ENCODE peak calls at places on chromosomes 11 and 22, in six cellular contexts. One of them, this sample, is unnamed.

GRCh38 chr22:21946262-21946925 is 6.3 kb downstream of the PPM1F start:
- DNase-seq in OCI-LY7: no peak
- DNase-seq in GM23248: no peak
- DNase-seq in SK-N-SH: no peak
- DNase-seq in neural progenitor cell: no peak
- DNase-seq in PC-3: no peak
- DNase-seq in this sample: no peak

GRCh38 chr11:123551085-123551484 is 103.3 kb downstream of the SCN3B start:
- DNase-seq in OCI-LY7: no peak
- DNase-seq in GM23248: no peak
- DNase-seq in SK-N-SH: no peak
- DNase-seq in neural progenitor cell: no peak
- DNase-seq in PC-3: peak
- DNase-seq in this sample: no peak

GRCh38 chr11:120235024-120235628 is 4.8 kb upstream of the POU2F3 start:
- DNase-seq in OCI-LY7: peak
- DNase-seq in GM23248: peak
- DNase-seq in SK-N-SH: peak
- DNase-seq in neural progenitor cell: peak
- DNase-seq in PC-3: peak
- DNase-seq in this sample: peak

GRCh38 chr22:20571078-20571503 is 63.7 kb downstream of the MED15 start:
- DNase-seq in OCI-LY7: no peak
- DNase-seq in GM23248: no peak
- DNase-seq in SK-N-SH: no peak
- DNase-seq in neural progenitor cell: no peak
- DNase-seq in PC-3: no peak
- DNase-seq in this sample: no peak

GRCh38 chr11:109865558-109866186 is 227.5 kb upstream of the ZC3H12C start:
- DNase-seq in OCI-LY7: no peak
- DNase-seq in GM23248: no peak
- DNase-seq in SK-N-SH: peak
- DNase-seq in neural progenitor cell: no peak
- DNase-seq in PC-3: peak
- DNase-seq in this sample: no peak

GRCh38 chr22:32733900-32734299 is 67.6 kb upstream of the TIMP3 start:
- DNase-seq in OCI-LY7: no peak
- DNase-seq in GM23248: no peak
- DNase-seq in SK-N-SH: no peak
- DNase-seq in neural progenitor cell: no peak
- DNase-seq in PC-3: no peak
- DNase-seq in this sample: no peak

GRCh38 chr11:126352934-126353801 is 2.3 kb upstream of the ST3GAL4 start:
- DNase-seq in OCI-LY7: peak
- DNase-seq in GM23248: peak
- DNase-seq in SK-N-SH: no peak
- DNase-seq in neural progenitor cell: no peak
- DNase-seq in PC-3: peak
- DNase-seq in this sample: no peak

GRCh38 chr11:70524096-70524922 is 126.0 kb downstream of the CTTN start:
- DNase-seq in OCI-LY7: no peak
- DNase-seq in GM23248: no peak
- DNase-seq in SK-N-SH: peak
- DNase-seq in neural progenitor cell: no peak
- DNase-seq in PC-3: no peak
- DNase-seq in this sample: no peak

GRCh38 chr11:74018331-74019005 is 9.6 kb upstream of the UCP3 start:
- DNase-seq in OCI-LY7: no peak
- DNase-seq in GM23248: peak
- DNase-seq in SK-N-SH: no peak
- DNase-seq in neural progenitor cell: no peak
- DNase-seq in PC-3: peak
- DNase-seq in this sample: no peak

GRCh38 chr11:13465909-13466371 is 2.9 kb upstream of the BTBD10 start:
- DNase-seq in OCI-LY7: peak
- DNase-seq in GM23248: peak
- DNase-seq in SK-N-SH: peak
- DNase-seq in neural progenitor cell: no peak
- DNase-seq in PC-3: peak
- DNase-seq in this sample: peak

GRCh38 chr22:21642584-21643448 is 714 bp downstream of the SDF2L1 start:
- DNase-seq in OCI-LY7: peak
- DNase-seq in GM23248: peak
- DNase-seq in SK-N-SH: peak
- DNase-seq in neural progenitor cell: peak
- DNase-seq in PC-3: peak
- DNase-seq in this sample: no peak

GRCh38 chr11:19218801-19219460 is 17.1 kb upstream of the CSRP3 start:
- DNase-seq in OCI-LY7: no peak
- DNase-seq in GM23248: no peak
- DNase-seq in SK-N-SH: peak
- DNase-seq in neural progenitor cell: no peak
- DNase-seq in PC-3: no peak
- DNase-seq in this sample: no peak

GRCh38 chr11:116502641-116503061 is 270.1 kb downstream of the BUD13 start:
- DNase-seq in OCI-LY7: no peak
- DNase-seq in GM23248: no peak
- DNase-seq in SK-N-SH: no peak
- DNase-seq in neural progenitor cell: no peak
- DNase-seq in PC-3: no peak
- DNase-seq in this sample: no peak

GRCh38 chr11:82864268-82864667 is 36.0 kb downstream of the PRCP start:
- DNase-seq in OCI-LY7: peak
- DNase-seq in GM23248: peak
- DNase-seq in SK-N-SH: peak
- DNase-seq in neural progenitor cell: peak
- DNase-seq in PC-3: peak
- DNase-seq in this sample: peak

GRCh38 chr11:119030329-119031047 is at the start of gene SLC37A4:
- DNase-seq in OCI-LY7: peak
- DNase-seq in GM23248: peak
- DNase-seq in SK-N-SH: peak
- DNase-seq in neural progenitor cell: peak
- DNase-seq in PC-3: peak
- DNase-seq in this sample: peak

GRCh38 chr11:67499808-67500793 is 5.1 kb downstream of the PITPNM1 start:
- DNase-seq in OCI-LY7: no peak
- DNase-seq in GM23248: no peak
- DNase-seq in SK-N-SH: no peak
- DNase-seq in neural progenitor cell: no peak
- DNase-seq in PC-3: no peak
- DNase-seq in this sample: no peak

GRCh38 chr22:33726294-33726711 is 194.0 kb downstream of the LARGE1 start:
- DNase-seq in OCI-LY7: no peak
- DNase-seq in GM23248: peak
- DNase-seq in SK-N-SH: no peak
- DNase-seq in neural progenitor cell: no peak
- DNase-seq in PC-3: peak
- DNase-seq in this sample: no peak

GRCh38 chr11:15883349-15883961 is 472.9 kb downstream of the SOX6 start:
- DNase-seq in OCI-LY7: no peak
- DNase-seq in GM23248: no peak
- DNase-seq in SK-N-SH: no peak
- DNase-seq in neural progenitor cell: no peak
- DNase-seq in PC-3: no peak
- DNase-seq in this sample: no peak

GRCh38 chr11:3641701-3642070 is at the start of gene ART5:
- DNase-seq in OCI-LY7: no peak
- DNase-seq in GM23248: no peak
- DNase-seq in SK-N-SH: no peak
- DNase-seq in neural progenitor cell: no peak
- DNase-seq in PC-3: no peak
- DNase-seq in this sample: no peak

GRCh38 chr11:106706355-106706754 is 311.9 kb downstream of the GUCY1A2 start:
- DNase-seq in OCI-LY7: no peak
- DNase-seq in GM23248: peak
- DNase-seq in SK-N-SH: peak
- DNase-seq in neural progenitor cell: no peak
- DNase-seq in PC-3: peak
- DNase-seq in this sample: peak

GRCh38 chr11:82978422-82979099 is 77.0 kb downstream of the DDIAS start:
- DNase-seq in OCI-LY7: no peak
- DNase-seq in GM23248: peak
- DNase-seq in SK-N-SH: no peak
- DNase-seq in neural progenitor cell: no peak
- DNase-seq in PC-3: peak
- DNase-seq in this sample: no peak

GRCh38 chr11:40134820-40135219 is 1324.6 kb downstream of the LRRC4C start:
- DNase-seq in OCI-LY7: no peak
- DNase-seq in GM23248: no peak
- DNase-seq in SK-N-SH: peak
- DNase-seq in neural progenitor cell: no peak
- DNase-seq in PC-3: no peak
- DNase-seq in this sample: no peak

GRCh38 chr11:1484716-1485503 is 1.7 kb downstream of the MOB2 start:
- DNase-seq in OCI-LY7: no peak
- DNase-seq in GM23248: no peak
- DNase-seq in SK-N-SH: no peak
- DNase-seq in neural progenitor cell: no peak
- DNase-seq in PC-3: no peak
- DNase-seq in this sample: no peak

GRCh38 chr11:27716216-27716615 is 16.0 kb upstream of the BDNF start:
- DNase-seq in OCI-LY7: no peak
- DNase-seq in GM23248: no peak
- DNase-seq in SK-N-SH: no peak
- DNase-seq in neural progenitor cell: no peak
- DNase-seq in PC-3: no peak
- DNase-seq in this sample: no peak

GRCh38 chr22:20243545-20244249 is 24.4 kb downstream of the RTN4R start:
- DNase-seq in OCI-LY7: peak
- DNase-seq in GM23248: peak
- DNase-seq in SK-N-SH: peak
- DNase-seq in neural progenitor cell: no peak
- DNase-seq in PC-3: peak
- DNase-seq in this sample: no peak

GRCh38 chr11:72773291-72773690 is 20.6 kb downstream of the STARD10 start:
- DNase-seq in OCI-LY7: no peak
- DNase-seq in GM23248: peak
- DNase-seq in SK-N-SH: peak
- DNase-seq in neural progenitor cell: no peak
- DNase-seq in PC-3: peak
- DNase-seq in this sample: no peak

DNA sequence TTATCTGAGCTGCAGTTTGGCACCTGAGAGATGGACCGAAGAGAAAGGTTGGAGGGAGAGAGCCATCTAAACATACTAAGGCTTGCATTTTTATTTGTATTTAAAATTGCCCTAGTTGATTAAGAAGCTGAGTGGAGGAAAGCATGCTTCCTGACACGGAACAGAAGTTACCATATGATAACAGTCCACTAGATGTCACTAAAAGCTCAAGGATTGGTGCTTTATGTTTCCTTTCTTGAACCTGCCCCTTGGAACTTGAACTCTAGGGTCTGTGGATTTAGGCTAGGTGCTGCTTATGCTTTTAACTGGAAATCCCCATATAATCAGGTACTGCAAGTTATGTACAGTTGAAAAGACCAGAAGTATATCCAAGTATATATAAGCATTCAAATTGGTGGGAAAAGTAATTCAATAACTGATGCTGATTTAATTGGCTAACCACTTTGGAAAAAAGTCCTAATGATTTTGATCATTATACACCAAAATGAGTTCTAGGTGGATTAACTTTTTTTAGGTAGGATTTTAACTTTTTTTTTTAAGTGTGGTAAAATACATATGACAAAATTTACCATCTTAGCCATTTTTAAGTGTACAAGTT is 9.5 kb downstream of the RBMXL2 start:
- DNase-seq in OCI-LY7: peak
- DNase-seq in GM23248: peak
- DNase-seq in SK-N-SH: peak
- DNase-seq in neural progenitor cell: peak
- DNase-seq in PC-3: peak
- DNase-seq in this sample: peak
- TF ChIP-seq EZH2phosphoT487 in OCI-LY7: no peak
- TF ChIP-seq EZH2phosphoT487 in GM23248: no peak
- TF ChIP-seq EZH2phosphoT487 in SK-N-SH: no peak
- TF ChIP-seq EZH2phosphoT487 in neural progenitor cell: no peak
- TF ChIP-seq EZH2phosphoT487 in PC-3: no peak
- TF ChIP-seq EZH2phosphoT487 in this sample: no peak

GRCh38 chr22:43273902-43274484 is 69.2 kb downstream of the SCUBE1 start:
- DNase-seq in OCI-LY7: peak
- DNase-seq in GM23248: peak
- DNase-seq in SK-N-SH: peak
- DNase-seq in neural progenitor cell: peak
- DNase-seq in PC-3: peak
- DNase-seq in this sample: peak
- TF ChIP-seq EZH2phosphoT487 in OCI-LY7: no peak
- TF ChIP-seq EZH2phosphoT487 in GM23248: no peak
- TF ChIP-seq EZH2phosphoT487 in SK-N-SH: no peak
- TF ChIP-seq EZH2phosphoT487 in neural progenitor cell: no peak
- TF ChIP-seq EZH2phosphoT487 in PC-3: no peak
- TF ChIP-seq EZH2phosphoT487 in this sample: no peak

GRCh38 chr22:46613606-46613997 is 6.6 kb upstream of the GRAMD4 start:
- DNase-seq in OCI-LY7: peak
- DNase-seq in GM23248: no peak
- DNase-seq in SK-N-SH: no peak
- DNase-seq in neural progenitor cell: no peak
- DNase-seq in PC-3: no peak
- DNase-seq in this sample: no peak

GRCh38 chr22:46611189-46611588 is 9.0 kb upstream of the GRAMD4 start:
- DNase-seq in OCI-LY7: no peak
- DNase-seq in GM23248: no peak
- DNase-seq in SK-N-SH: no peak
- DNase-seq in neural progenitor cell: no peak
- DNase-seq in PC-3: no peak
- DNase-seq in this sample: no peak

GRCh38 chr22:46612341-46612903 is 7.8 kb upstream of the GRAMD4 start:
- DNase-seq in OCI-LY7: peak
- DNase-seq in GM23248: no peak
- DNase-seq in SK-N-SH: no peak
- DNase-seq in neural progenitor cell: no peak
- DNase-seq in PC-3: no peak
- DNase-seq in this sample: no peak

GRCh38 chr22:46612904-46613605 is 7.1 kb upstream of the GRAMD4 start:
- DNase-seq in OCI-LY7: no peak
- DNase-seq in GM23248: no peak
- DNase-seq in SK-N-SH: peak
- DNase-seq in neural progenitor cell: no peak
- DNase-seq in PC-3: no peak
- DNase-seq in this sample: no peak

GRCh38 chr22:46614070-46614931 is 5.9 kb upstream of the GRAMD4 start:
- DNase-seq in OCI-LY7: peak
- DNase-seq in GM23248: no peak
- DNase-seq in SK-N-SH: no peak
- DNase-seq in neural progenitor cell: no peak
- DNase-seq in PC-3: no peak
- DNase-seq in this sample: no peak
- TF ChIP-seq EZH2phosphoT487 in OCI-LY7: no peak
- TF ChIP-seq EZH2phosphoT487 in GM23248: no peak
- TF ChIP-seq EZH2phosphoT487 in SK-N-SH: no peak
- TF ChIP-seq EZH2phosphoT487 in neural progenitor cell: no peak
- TF ChIP-seq EZH2phosphoT487 in PC-3: no peak
- TF ChIP-seq EZH2phosphoT487 in this sample: no peak

DNA sequence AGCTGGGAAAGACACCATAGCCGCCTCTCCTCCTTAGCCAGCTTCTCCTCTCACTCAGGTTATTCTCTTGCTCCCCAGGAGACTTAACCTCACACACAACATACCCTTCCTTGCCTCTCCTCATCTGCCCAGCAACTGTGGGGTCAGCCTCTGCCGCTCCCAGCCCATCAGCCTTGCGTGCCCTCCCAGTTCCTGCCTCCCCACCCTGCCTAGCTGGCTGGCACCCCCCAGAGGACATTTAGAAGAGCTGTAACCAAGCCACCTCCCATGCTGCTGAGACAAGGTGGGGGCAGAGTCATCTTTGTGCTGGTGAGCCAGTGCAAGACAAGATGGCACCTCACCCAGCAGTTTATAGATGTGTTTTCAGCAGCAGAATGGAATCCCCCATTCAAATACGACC is 38.2 kb downstream of the TOM1 start:
- DNase-seq in OCI-LY7: no peak
- DNase-seq in GM23248: peak
- DNase-seq in SK-N-SH: no peak
- DNase-seq in neural progenitor cell: no peak
- DNase-seq in PC-3: no peak
- DNase-seq in this sample: no peak
- TF ChIP-seq EZH2phosphoT487 in OCI-LY7: no peak
- TF ChIP-seq EZH2phosphoT487 in GM23248: no peak
- TF ChIP-seq EZH2phosphoT487 in SK-N-SH: no peak
- TF ChIP-seq EZH2phosphoT487 in neural progenitor cell: no peak
- TF ChIP-seq EZH2phosphoT487 in PC-3: no peak
- TF ChIP-seq EZH2phosphoT487 in this sample: no peak

This sample was measured in HCT116.